ENCODE peak calls at places on chromosomes 11 and 22, in ten cellular contexts. One of them, this sample, is unnamed.

GRCh38 chr22:46857142-46857825 is 94.8 kb downstream of the TBC1D22A start:
- DNase-seq in transverse colon: no peak
- DNase-seq in cardiac muscle cell: no peak
- DNase-seq in mammary epithelial cell: no peak
- DNase-seq in heart right ventricle: no peak
- DNase-seq in uterus: no peak
- DNase-seq in CD8-positive, alpha-beta memory T cell: no peak
- DNase-seq in prostate gland: no peak
- DNase-seq in GM23338: no peak
- DNase-seq in thoracic aorta: no peak
- DNase-seq in this sample: no peak

GRCh38 chr11:74212533-74212932 is 41.4 kb downstream of the PPME1 start:
- DNase-seq in GM23338: peak
- DNase-seq in heart right ventricle: no peak
- DNase-seq in prostate gland: no peak
- DNase-seq in uterus: no peak
- DNase-seq in thoracic aorta: no peak
- DNase-seq in mammary epithelial cell: no peak
- DNase-seq in CD8-positive, alpha-beta memory T cell: no peak
- DNase-seq in cardiac muscle cell: no peak
- DNase-seq in transverse colon: no peak
- DNase-seq in this sample: no peak

GRCh38 chr22:49973018-49973965 is 12.7 kb downstream of the PIM3 start:
- DNase-seq in transverse colon: no peak
- DNase-seq in heart right ventricle: no peak
- DNase-seq in uterus: no peak
- DNase-seq in mammary epithelial cell: no peak
- DNase-seq in prostate gland: no peak
- DNase-seq in thoracic aorta: no peak
- DNase-seq in CD8-positive, alpha-beta memory T cell: no peak
- DNase-seq in GM23338: no peak
- DNase-seq in cardiac muscle cell: no peak
- DNase-seq in this sample: no peak

GRCh38 chr11:118903204-118904015 is 19.7 kb downstream of the CXCR5 start:
- DNase-seq in transverse colon: no peak
- DNase-seq in uterus: no peak
- DNase-seq in prostate gland: no peak
- DNase-seq in CD8-positive, alpha-beta memory T cell: no peak
- DNase-seq in cardiac muscle cell: no peak
- DNase-seq in thoracic aorta: no peak
- DNase-seq in mammary epithelial cell: no peak
- DNase-seq in heart right ventricle: no peak
- DNase-seq in GM23338: no peak
- DNase-seq in this sample: no peak

GRCh38 chr11:70567680-70568503 is 169.6 kb downstream of the CTTN start:
- DNase-seq in CD8-positive, alpha-beta memory T cell: no peak
- DNase-seq in cardiac muscle cell: no peak
- DNase-seq in GM23338: peak
- DNase-seq in transverse colon: peak
- DNase-seq in heart right ventricle: peak
- DNase-seq in mammary epithelial cell: no peak
- DNase-seq in prostate gland: peak
- DNase-seq in thoracic aorta: no peak
- DNase-seq in uterus: peak
- DNase-seq in this sample: no peak

GRCh38 chr22:50274311-50274710 is 4.1 kb upstream of the MAPK11 start:
- DNase-seq in prostate gland: peak
- DNase-seq in transverse colon: peak
- DNase-seq in CD8-positive, alpha-beta memory T cell: peak
- DNase-seq in thoracic aorta: no peak
- DNase-seq in cardiac muscle cell: peak
- DNase-seq in GM23338: peak
- DNase-seq in uterus: no peak
- DNase-seq in heart right ventricle: peak
- DNase-seq in mammary epithelial cell: no peak
- DNase-seq in this sample: no peak

GRCh38 chr11:65425971-65426838 is 3.6 kb downstream of the NEAT1 start:
- DNase-seq in thoracic aorta: no peak
- DNase-seq in transverse colon: peak
- DNase-seq in GM23338: no peak
- DNase-seq in heart right ventricle: no peak
- DNase-seq in prostate gland: no peak
- DNase-seq in mammary epithelial cell: peak
- DNase-seq in cardiac muscle cell: no peak
- DNase-seq in uterus: no peak
- DNase-seq in CD8-positive, alpha-beta memory T cell: peak
- DNase-seq in this sample: no peak

GRCh38 chr11:116224154-116224888 is 548.5 kb downstream of the BUD13 start:
- DNase-seq in uterus: peak
- DNase-seq in CD8-positive, alpha-beta memory T cell: no peak
- DNase-seq in thoracic aorta: no peak
- DNase-seq in GM23338: peak
- DNase-seq in heart right ventricle: no peak
- DNase-seq in transverse colon: peak
- DNase-seq in prostate gland: peak
- DNase-seq in cardiac muscle cell: peak
- DNase-seq in mammary epithelial cell: no peak
- DNase-seq in this sample: peak

GRCh38 chr11:2672553-2673249 is 27.1 kb downstream of the KCNQ1OT1 start:
- DNase-seq in thoracic aorta: no peak
- DNase-seq in uterus: no peak
- DNase-seq in GM23338: no peak
- DNase-seq in transverse colon: no peak
- DNase-seq in mammary epithelial cell: no peak
- DNase-seq in prostate gland: no peak
- DNase-seq in heart right ventricle: no peak
- DNase-seq in cardiac muscle cell: no peak
- DNase-seq in CD8-positive, alpha-beta memory T cell: no peak
- DNase-seq in this sample: no peak

GRCh38 chr11:27710536-27710935 is 10.3 kb upstream of the BDNF start:
- DNase-seq in transverse colon: no peak
- DNase-seq in mammary epithelial cell: no peak
- DNase-seq in uterus: no peak
- DNase-seq in thoracic aorta: no peak
- DNase-seq in prostate gland: no peak
- DNase-seq in GM23338: no peak
- DNase-seq in heart right ventricle: no peak
- DNase-seq in cardiac muscle cell: no peak
- DNase-seq in CD8-positive, alpha-beta memory T cell: no peak
- DNase-seq in this sample: no peak

GRCh38 chr11:12225046-12225739 is 114.8 kb downstream of the MICAL2 start:
- DNase-seq in CD8-positive, alpha-beta memory T cell: no peak
- DNase-seq in mammary epithelial cell: no peak
- DNase-seq in transverse colon: no peak
- DNase-seq in cardiac muscle cell: no peak
- DNase-seq in heart right ventricle: no peak
- DNase-seq in GM23338: no peak
- DNase-seq in prostate gland: no peak
- DNase-seq in thoracic aorta: no peak
- DNase-seq in uterus: no peak
- DNase-seq in this sample: no peak

GRCh38 chr22:48587236-48587865 is 1240.3 kb downstream of the BRD1 start:
- DNase-seq in GM23338: no peak
- DNase-seq in prostate gland: no peak
- DNase-seq in CD8-positive, alpha-beta memory T cell: no peak
- DNase-seq in transverse colon: no peak
- DNase-seq in uterus: no peak
- DNase-seq in thoracic aorta: no peak
- DNase-seq in heart right ventricle: no peak
- DNase-seq in cardiac muscle cell: no peak
- DNase-seq in mammary epithelial cell: no peak
- DNase-seq in this sample: no peak
- H3K27ac ChIP-seq in GM23338: no peak
- H3K27ac ChIP-seq in prostate gland: no peak
- H3K27ac ChIP-seq in CD8-positive, alpha-beta memory T cell: no peak
- H3K27ac ChIP-seq in transverse colon: no peak
- H3K27ac ChIP-seq in uterus: no peak
- H3K27ac ChIP-seq in thoracic aorta: no peak
- H3K27ac ChIP-seq in heart right ventricle: no peak
- H3K27ac ChIP-seq in cardiac muscle cell: no peak
- H3K27ac ChIP-seq in mammary epithelial cell: no peak
- H3K27ac ChIP-seq in this sample: no peak

DNA sequence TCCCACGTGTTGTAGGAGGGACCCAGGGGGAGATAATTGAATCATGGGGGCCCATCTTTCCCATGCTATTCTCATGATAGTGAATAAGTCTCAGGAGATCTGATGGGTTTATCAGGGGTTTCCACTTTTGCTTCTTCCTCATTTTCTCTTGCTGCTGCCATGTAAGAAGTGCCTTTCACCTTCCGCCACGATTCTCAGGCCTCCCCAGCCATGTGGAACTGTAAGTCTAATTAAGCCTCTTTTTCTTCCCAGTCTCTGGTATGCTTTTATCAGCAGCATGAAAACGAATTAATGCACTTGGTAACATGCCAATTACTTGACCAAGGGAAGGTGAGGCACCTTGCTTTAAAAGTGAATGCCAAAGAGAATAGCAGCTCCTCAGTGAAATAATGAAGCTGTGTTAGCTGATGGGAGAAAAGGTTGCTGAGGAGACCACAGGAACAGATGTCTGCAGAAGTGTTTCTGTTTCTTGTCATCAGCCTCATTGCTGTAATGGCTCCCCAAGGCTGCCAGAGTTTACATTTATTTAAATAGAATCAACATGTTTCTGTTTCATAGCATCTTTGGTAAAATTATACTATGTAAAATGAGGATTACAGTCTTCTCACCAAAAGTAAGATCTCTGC is 89.0 kb upstream of the CD44 start:
- DNase-seq in uterus: no peak
- DNase-seq in GM23338: no peak
- DNase-seq in transverse colon: no peak
- DNase-seq in mammary epithelial cell: no peak
- DNase-seq in cardiac muscle cell: no peak
- DNase-seq in heart right ventricle: no peak
- DNase-seq in thoracic aorta: no peak
- DNase-seq in prostate gland: no peak
- DNase-seq in CD8-positive, alpha-beta memory T cell: no peak
- DNase-seq in this sample: no peak
- H3K4me3 ChIP-seq in uterus: no peak
- H3K4me3 ChIP-seq in GM23338: no peak
- H3K4me3 ChIP-seq in transverse colon: no peak
- H3K4me3 ChIP-seq in mammary epithelial cell: no peak
- H3K4me3 ChIP-seq in cardiac muscle cell: no peak
- H3K4me3 ChIP-seq in heart right ventricle: no peak
- H3K4me3 ChIP-seq in thoracic aorta: no peak
- H3K4me3 ChIP-seq in prostate gland: no peak
- H3K4me3 ChIP-seq in CD8-positive, alpha-beta memory T cell: no peak
- H3K4me3 ChIP-seq in this sample: no peak

GRCh38 chr11:1560011-1560579 is 12.0 kb downstream of the DUSP8 start:
- DNase-seq in thoracic aorta: no peak
- DNase-seq in mammary epithelial cell: no peak
- DNase-seq in heart right ventricle: no peak
- DNase-seq in CD8-positive, alpha-beta memory T cell: no peak
- DNase-seq in GM23338: no peak
- DNase-seq in prostate gland: no peak
- DNase-seq in cardiac muscle cell: no peak
- DNase-seq in uterus: no peak
- DNase-seq in transverse colon: no peak
- DNase-seq in this sample: no peak
- H3K27ac ChIP-seq in thoracic aorta: peak
- H3K27ac ChIP-seq in mammary epithelial cell: no peak
- H3K27ac ChIP-seq in heart right ventricle: peak
- H3K27ac ChIP-seq in CD8-positive, alpha-beta memory T cell: no peak
- H3K27ac ChIP-seq in GM23338: no peak
- H3K27ac ChIP-seq in prostate gland: peak
- H3K27ac ChIP-seq in cardiac muscle cell: no peak
- H3K27ac ChIP-seq in uterus: peak
- H3K27ac ChIP-seq in transverse colon: peak
- H3K27ac ChIP-seq in this sample: peak

GRCh38 chr11:46537121-46537520 is 56.7 kb downstream of the AMBRA1 start:
- DNase-seq in transverse colon: no peak
- DNase-seq in CD8-positive, alpha-beta memory T cell: no peak
- DNase-seq in uterus: no peak
- DNase-seq in heart right ventricle: no peak
- DNase-seq in cardiac muscle cell: no peak
- DNase-seq in thoracic aorta: no peak
- DNase-seq in GM23338: peak
- DNase-seq in mammary epithelial cell: no peak
- DNase-seq in prostate gland: no peak
- DNase-seq in this sample: no peak
- H3K4me3 ChIP-seq in transverse colon: no peak
- H3K4me3 ChIP-seq in CD8-positive, alpha-beta memory T cell: no peak
- H3K4me3 ChIP-seq in uterus: no peak
- H3K4me3 ChIP-seq in heart right ventricle: no peak
- H3K4me3 ChIP-seq in cardiac muscle cell: no peak
- H3K4me3 ChIP-seq in thoracic aorta: no peak
- H3K4me3 ChIP-seq in GM23338: no peak
- H3K4me3 ChIP-seq in mammary epithelial cell: no peak
- H3K4me3 ChIP-seq in prostate gland: no peak
- H3K4me3 ChIP-seq in this sample: no peak

GRCh38 chr22:37930270-37930951 is 23.0 kb downstream of the C22orf23 start:
- DNase-seq in uterus: no peak
- DNase-seq in transverse colon: no peak
- DNase-seq in thoracic aorta: no peak
- DNase-seq in mammary epithelial cell: no peak
- DNase-seq in cardiac muscle cell: no peak
- DNase-seq in CD8-positive, alpha-beta memory T cell: no peak
- DNase-seq in GM23338: peak
- DNase-seq in heart right ventricle: no peak
- DNase-seq in prostate gland: no peak
- DNase-seq in this sample: no peak
- H3K27ac ChIP-seq in uterus: peak
- H3K27ac ChIP-seq in transverse colon: peak
- H3K27ac ChIP-seq in thoracic aorta: peak
- H3K27ac ChIP-seq in mammary epithelial cell: no peak
- H3K27ac ChIP-seq in cardiac muscle cell: no peak
- H3K27ac ChIP-seq in CD8-positive, alpha-beta memory T cell: no peak
- H3K27ac ChIP-seq in GM23338: peak
- H3K27ac ChIP-seq in heart right ventricle: no peak
- H3K27ac ChIP-seq in prostate gland: no peak
- H3K27ac ChIP-seq in this sample: peak

This sample was measured in dorsolateral prefrontal cortex.